ENCODE peak calls at places on chromosomes 1 and 21, in five cellular contexts. B is iPS DF 6.9; J is CD8-positive, alpha-beta memory T cell; R is PC-3; U is PC-9. K is an unnamed sample.

GRCh38 chr1:219277304-219277840 is 103.7 kb downstream of the LYPLAL1 start:
- DNase-seq in B (no peak), J (no peak), U (no peak), R (no peak), K (no peak)

GRCh38 chr1:32496127-32496526 is 31.3 kb downstream of the ZBTB8B start:
- DNase-seq in J (no peak), B (no peak), R (no peak), U (no peak), K (peak; percentile 26)

GRCh38 chr1:222813866-222814535 is 838 bp upstream of the DISP1 start:
- DNase-seq in J (no peak), R (no peak), U (no peak), B (no peak), K (no peak)

GRCh38 chr1:98468111-98468717 is 193.3 kb upstream of the SNX7 start:
- DNase-seq in J (no peak), U (peak; percentile 59), R (peak; percentile 89), B (no peak), K (peak; percentile 48)

GRCh38 chr1:17335821-17336718 is 28.1 kb downstream of the PADI4 start:
- DNase-seq in R (peak; percentile 79), B (peak; percentile 31), U (peak; percentile 55), J (peak; percentile 57), K (peak; percentile 79)

GRCh38 chr1:239383714-239384113 is 2.7 kb upstream of the CHRM3 start:
- DNase-seq in R (no peak), B (no peak), U (no peak), J (no peak), K (no peak)

GRCh38 chr1:193919827-193920226 is 733.4 kb upstream of the B3GALT2 start:
- DNase-seq in J (no peak), B (no peak), R (no peak), U (no peak), K (no peak)

GRCh38 chr21:26918318-26919065 is 48.4 kb downstream of the ADAMTS5 start:
- DNase-seq in R (peak; percentile 59), U (no peak), J (no peak), B (no peak), K (no peak)

GRCh38 chr1:231934797-231935196 is 308.2 kb downstream of the DISC1 start:
- DNase-seq in U (no peak), J (no peak), B (no peak), R (peak; percentile 44), K (peak; percentile 48)

GRCh38 chr1:21216835-21217811 is 40.4 kb upstream of the EIF4G3 start:
- DNase-seq in U (no peak), J (peak; percentile 74), R (peak; percentile 78), B (peak; percentile 45), K (peak; percentile 77)

GRCh38 chr1:54709547-54710292 is 5.9 kb upstream of the TTC4 start:
- DNase-seq in U (no peak), B (no peak), R (no peak), J (no peak), K (no peak)

GRCh38 chr1:164614316-164614715 is 55.3 kb downstream of the PBX1 start:
- DNase-seq in J (no peak), U (no peak), B (no peak), R (no peak), K (no peak)

GRCh38 chr1:164619006-164619784 is 60.2 kb downstream of the PBX1 start:
- DNase-seq in B (no peak), U (no peak), R (no peak), J (no peak), K (no peak)

GRCh38 chr1:164613176-164613575 is 54.2 kb downstream of the PBX1 start:
- DNase-seq in R (peak; percentile 86), B (no peak), U (peak; percentile 95), J (no peak), K (peak; percentile 74)

GRCh38 chr1:164622057-164622840 is 63.3 kb downstream of the PBX1 start:
- DNase-seq in B (no peak), J (no peak), U (no peak), R (no peak), K (no peak)

DNA sequence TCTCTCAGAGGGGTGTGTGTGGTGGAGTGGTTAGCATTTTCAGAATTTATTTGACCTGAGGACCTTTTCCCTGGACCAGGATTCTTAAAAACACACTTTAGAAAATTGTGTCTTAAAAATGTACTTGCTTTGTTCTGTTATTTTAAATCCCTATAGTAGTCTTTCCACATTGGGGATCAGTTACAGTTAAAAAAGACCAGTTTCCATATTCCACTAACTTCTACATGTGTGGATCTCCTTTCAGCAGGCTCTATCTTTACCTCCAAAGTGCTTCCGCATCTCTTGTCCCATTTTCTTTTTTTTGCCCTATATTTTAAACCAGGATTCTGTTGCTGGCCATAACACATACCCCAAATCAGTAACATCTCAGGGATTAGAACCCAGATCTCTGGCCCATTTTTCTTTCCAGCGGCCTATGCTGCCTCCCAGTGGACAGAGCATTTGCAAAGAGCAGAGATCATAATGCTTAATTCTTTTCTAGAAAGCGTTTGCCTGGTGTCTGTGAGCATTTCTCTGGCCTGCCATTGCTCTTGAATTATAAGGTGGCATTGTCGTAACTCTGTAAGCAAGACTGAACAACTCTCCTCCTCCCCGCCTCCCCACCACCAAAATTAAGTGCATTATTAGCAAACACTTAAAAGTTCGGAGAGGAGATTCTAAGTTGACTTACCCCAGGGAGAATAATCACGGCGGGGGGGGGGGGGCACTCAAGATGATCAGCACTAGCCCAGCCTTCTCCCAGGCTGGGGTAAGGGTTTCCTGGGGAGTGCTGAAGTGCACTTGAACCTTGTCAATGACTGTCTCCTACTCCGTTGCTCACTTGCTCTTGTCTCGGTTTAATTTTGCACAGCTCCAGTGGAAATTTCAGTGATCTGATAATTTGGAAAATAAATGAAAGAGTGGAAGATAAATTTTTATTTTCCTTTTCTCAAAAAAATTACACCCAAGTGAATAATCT is 58.9 kb downstream of the PBX1 start:
- DNase-seq in U (no peak), B (no peak), J (no peak), R (peak; percentile 70), K (no peak)
- H3K4me1 ChIP-seq in U (peaks cover 29% of the 10 kb centered on the region), B (peaks cover 14% of the 10 kb centered on the region), J (no peaks in the 10 kb centered on the region), R (peaks cover 9% of the 10 kb centered on the region), K (peaks cover 25% of the 10 kb centered on the region)

GRCh38 chr1:200493344-200493743 is 83.5 kb upstream of the ZNF281 start:
- DNase-seq in U (no peak), J (no peak), B (no peak), R (no peak), K (no peak)
- H3K4me1 ChIP-seq in U (peaks cover 3% of the 10 kb centered on the region), J (no peaks in the 10 kb centered on the region), B (no peaks in the 10 kb centered on the region), R (peaks cover 2% of the 10 kb centered on the region), K (peaks cover 2% of the 10 kb centered on the region)

GRCh38 chr1:228849011-228849541 is 113.8 kb downstream of the RHOU start:
- DNase-seq in B (no peak), R (no peak), U (no peak), J (no peak), K (peak; percentile 44)
- H3K4me1 ChIP-seq in B (peaks cover 3% of the 10 kb centered on the region), R (no peaks in the 10 kb centered on the region), U (no peaks in the 10 kb centered on the region), J (no peaks in the 10 kb centered on the region), K (peaks cover 41% of the 10 kb centered on the region)

GRCh38 chr1:156499703-156500577 is 635 bp downstream of the MEF2D start:
- DNase-seq in B (no peak), J (peak; percentile 76), U (no peak), R (no peak), K (peak; percentile 62)
- H3K4me1 ChIP-seq in B (peaks cover 22% of the 10 kb centered on the region), J (peaks cover 80% of the 10 kb centered on the region), U (peaks cover 49% of the 10 kb centered on the region), R (peaks cover 66% of the 10 kb centered on the region), K (peaks cover 59% of the 10 kb centered on the region)

DNA sequence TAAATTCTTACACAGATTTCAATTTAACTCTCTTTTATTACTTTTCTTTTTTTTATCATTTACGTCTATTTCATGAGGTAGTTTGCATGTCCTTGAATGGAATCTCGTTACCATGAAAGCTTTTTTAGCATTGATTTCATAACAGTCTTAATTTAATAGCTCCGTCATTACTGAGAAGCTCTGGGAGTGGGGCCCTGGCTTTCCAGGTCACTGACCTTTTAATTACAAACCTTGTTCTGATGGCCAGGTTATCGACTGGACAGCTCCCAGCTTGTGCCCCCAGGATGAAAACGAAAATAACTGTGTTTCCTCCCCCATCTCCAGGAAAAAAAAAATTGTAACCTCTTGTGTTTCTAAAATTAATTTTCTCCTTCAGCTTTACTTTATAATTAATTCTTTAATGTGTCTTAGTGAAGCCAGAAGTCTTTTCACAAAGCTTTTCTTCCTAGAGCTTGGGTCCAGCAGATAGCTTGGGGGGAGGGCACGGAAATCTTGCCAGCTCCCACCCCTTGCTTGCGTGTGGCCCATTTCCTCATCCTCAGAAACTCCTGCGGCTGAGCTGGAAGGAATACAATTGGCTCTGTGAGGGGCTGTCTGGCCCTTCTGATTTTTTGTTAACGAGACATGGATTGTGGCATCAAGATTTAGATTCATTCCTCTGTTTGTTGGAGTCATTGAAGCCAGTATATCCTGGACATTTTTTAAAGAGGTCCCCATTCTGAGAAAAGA is 65.7 kb downstream of the PEX14 start:
- DNase-seq in B (no peak), U (no peak), R (no peak), J (no peak), K (no peak)
- H3K4me1 ChIP-seq in B (no peaks in the 10 kb centered on the region), U (no peaks in the 10 kb centered on the region), R (no peaks in the 10 kb centered on the region), J (peaks cover 21% of the 10 kb centered on the region), K (no peaks in the 10 kb centered on the region)

GRCh38 chr1:246753670-246754535 is 29.7 kb downstream of the SCCPDH start:
- DNase-seq in R (peak; percentile 81), B (peak; percentile 81), U (no peak), J (peak; percentile 68), K (peak; percentile 80)
- H3K4me1 ChIP-seq in R (no peaks in the 10 kb centered on the region), B (no peaks in the 10 kb centered on the region), U (no peaks in the 10 kb centered on the region), J (no peaks in the 10 kb centered on the region), K (no peaks in the 10 kb centered on the region)

DNA sequence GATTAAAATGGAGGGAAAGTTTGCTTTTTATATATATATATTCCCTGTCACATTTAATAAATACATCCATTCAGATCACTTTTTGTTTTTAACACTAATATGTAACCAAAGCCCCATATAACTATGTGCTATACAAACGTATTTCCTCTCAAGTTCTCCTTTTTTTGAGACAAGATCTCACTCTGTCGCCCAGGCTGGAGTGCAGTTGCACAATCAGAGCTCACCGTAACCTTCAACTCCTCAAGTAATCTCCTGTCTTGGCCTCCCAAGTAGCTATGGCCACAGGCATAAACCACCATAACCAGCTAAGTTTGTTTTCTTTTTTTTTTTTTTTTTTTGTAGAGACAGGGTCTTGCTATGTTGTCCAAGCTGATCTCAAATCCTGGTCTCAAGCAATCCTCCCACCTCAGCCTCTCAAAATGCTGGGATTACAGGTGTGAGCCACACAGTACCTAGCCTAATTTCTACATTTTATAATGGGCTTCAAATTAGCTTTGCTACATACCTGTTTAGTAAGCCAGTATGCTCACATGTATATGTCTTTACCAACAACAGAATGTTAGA is 120.0 kb downstream of the TGFBR3 start:
- DNase-seq in U (no peak), R (no peak), B (no peak), J (no peak), K (no peak)
- H3K4me1 ChIP-seq in U (peaks cover 25% of the 10 kb centered on the region), R (peaks cover 16% of the 10 kb centered on the region), B (peaks cover 2% of the 10 kb centered on the region), J (no peaks in the 10 kb centered on the region), K (peaks cover 7% of the 10 kb centered on the region)

GRCh38 chr1:206930210-206930798 is 8.6 kb upstream of the FCMR start:
- DNase-seq in U (no peak), R (no peak), J (peak; percentile 60), B (no peak), K (no peak)
- H3K4me1 ChIP-seq in U (peaks cover 19% of the 10 kb centered on the region), R (peaks cover 15% of the 10 kb centered on the region), J (peaks cover 37% of the 10 kb centered on the region), B (no peaks in the 10 kb centered on the region), K (no peaks in the 10 kb centered on the region)

DNA sequence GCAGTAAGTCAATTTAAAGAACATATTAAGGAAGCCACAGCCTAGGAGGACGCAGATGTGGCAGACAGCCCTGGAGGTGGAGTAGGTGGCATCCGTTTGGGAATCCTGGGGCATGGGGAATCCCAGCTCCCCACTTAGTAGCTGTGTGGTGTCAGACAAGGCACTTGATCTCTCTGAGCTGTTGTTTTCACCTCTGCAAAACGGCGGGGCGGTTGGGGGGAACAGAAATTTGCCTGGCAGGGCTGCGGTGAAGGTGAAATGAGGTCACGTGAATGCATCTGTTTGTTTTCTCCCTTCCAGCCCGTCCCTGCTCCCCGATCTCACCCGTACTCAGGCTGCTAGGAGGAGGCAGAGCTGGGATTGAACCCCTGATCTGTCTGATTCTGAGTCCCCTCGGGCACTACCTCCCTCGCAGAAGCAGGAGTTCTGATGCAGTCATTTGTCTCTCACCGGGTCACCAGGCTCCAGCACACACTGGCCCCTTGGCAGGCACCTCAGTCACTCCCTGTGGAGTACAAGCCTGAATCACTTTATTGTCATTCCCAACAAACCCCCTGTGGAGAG is 2.2 kb upstream of the LAPTM5 start:
- DNase-seq in J (peak; percentile 87), R (no peak), U (no peak), B (no peak), K (no peak)
- H3K4me1 ChIP-seq in J (peaks cover 64% of the 10 kb centered on the region), R (peaks cover 18% of the 10 kb centered on the region), U (peaks cover 44% of the 10 kb centered on the region), B (peaks cover 2% of the 10 kb centered on the region), K (peaks cover 8% of the 10 kb centered on the region)

K was measured in hepatocyte.